ENCODE peak calls at places on chromosomes 13 and 19, in five cellular contexts. U, O, C, B and S are unnamed samples.
A peak's percentile ranks its signal among the peaks of the same experiment; 100 is the strongest.

GRCh38 chr19:48726573-48726972 is 7.0 kb upstream of the MAMSTR start:
- DNase-seq in U (no peak), O (no peak), C (no peak), B (no peak), S (no peak)

GRCh38 chr19:45059258-45059965 is 16.9 kb downstream of the ZNF296 start:
- DNase-seq in U (peak; percentile 87), O (peak; percentile 88), C (peak; percentile 87), B (peak; percentile 51), S (peak; percentile 53)

GRCh38 chr13:97058896-97059295 is 64.6 kb upstream of the OXGR1 start:
- DNase-seq in U (peak; percentile 23), O (no peak), C (no peak), B (no peak), S (no peak)

GRCh38 chr13:40121711-40122110 is 466.2 kb downstream of the COG6 start:
- DNase-seq in U (no peak), O (no peak), C (no peak), B (no peak), S (no peak)

GRCh38 chr13:105048685-105049084 is 1486.8 kb downstream of the EFNB2 start:
- DNase-seq in U (no peak), O (peak; percentile 51), C (no peak), B (no peak), S (no peak)

GRCh38 chr13:107329991-107330390 is 762.1 kb upstream of the ARGLU1 start:
- DNase-seq in U (no peak), O (no peak), C (peak; percentile 22), B (no peak), S (no peak)

GRCh38 chr19:38321646-38322323 is 2.1 kb downstream of the KCNK6 start:
- DNase-seq in U (no peak), O (no peak), C (peak; percentile 96), B (no peak), S (peak; percentile 80)

GRCh38 chr13:111275382-111275781 is 45.1 kb upstream of the TEX29 start:
- DNase-seq in U (no peak), O (no peak), C (no peak), B (no peak), S (no peak)

GRCh38 chr19:53057904-53058579 is 13.5 kb downstream of the ERVV-2 start:
- DNase-seq in U (peak; percentile 67), O (peak; percentile 50), C (peak; percentile 15), B (no peak), S (peak; percentile 46)

GRCh38 chr13:110559429-110559943 is 2.0 kb downstream of the RAB20 start:
- DNase-seq in U (peak; percentile 76), O (no peak), C (peak; percentile 49), B (no peak), S (peak; percentile 57)

GRCh38 chr13:113297370-113297871 is 382 bp downstream of the LAMP1 start:
- DNase-seq in U (peak; percentile 28), O (peak; percentile 51), C (no peak), B (no peak), S (no peak)

GRCh38 chr13:68234278-68234677 is 1004.1 kb upstream of the PCDH9 start:
- DNase-seq in U (no peak), O (no peak), C (no peak), B (no peak), S (no peak)

GRCh38 chr19:50512112-50512998 is 1.4 kb downstream of the ASPDH start:
- DNase-seq in U (no peak), O (no peak), C (no peak), B (no peak), S (no peak)

GRCh38 chr19:17394891-17395415 is 957 bp upstream of the CCDC194 start:
- DNase-seq in U (peak; percentile 74), O (peak; percentile 77), C (peak; percentile 84), B (peak; percentile 40), S (peak; percentile 68)

DNA sequence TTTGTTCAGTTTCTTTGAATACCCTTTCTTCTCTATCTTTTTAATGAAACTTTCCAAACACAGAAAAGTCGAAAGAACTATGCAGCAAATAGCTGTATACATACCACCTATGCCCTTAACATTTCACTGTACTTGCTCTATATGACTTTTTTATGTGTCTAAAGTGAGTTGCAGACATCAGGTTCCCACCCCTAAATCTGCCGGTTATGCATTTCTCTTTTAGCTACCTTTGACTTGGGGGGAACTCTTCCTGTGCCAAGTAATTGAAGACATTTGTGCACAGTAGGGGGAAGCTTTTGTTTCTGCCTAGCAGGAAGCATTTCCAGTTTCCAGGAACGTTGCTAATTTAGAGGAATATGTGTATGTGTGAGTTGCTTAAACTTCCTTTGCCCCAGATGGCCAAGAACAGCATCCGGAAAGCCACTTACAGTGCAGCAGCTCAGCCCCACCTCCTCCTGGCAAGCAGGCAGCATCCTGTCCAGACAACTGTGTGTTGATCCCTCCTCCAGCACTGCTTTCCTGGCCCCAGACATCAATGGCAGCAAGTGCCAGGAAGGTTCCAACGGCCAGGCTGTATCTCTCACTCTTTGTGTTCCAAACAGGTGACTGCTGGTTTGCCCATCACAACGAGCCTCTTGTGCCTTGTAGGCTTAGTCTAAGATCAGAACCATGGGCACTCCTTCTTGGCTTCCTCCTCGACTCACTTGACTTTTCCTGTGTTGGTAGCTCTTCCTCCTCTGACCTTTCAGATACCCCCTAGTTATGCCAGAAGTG is 14.7 kb upstream of the GRAMD1A start:
- DNase-seq in U (peak; percentile 71), O (no peak), C (peak; percentile 88), B (no peak), S (peak; percentile 65)
- TF ChIP-seq CTCF in U (no peak), O (no peak), C (peak; percentile 10), B (no peak), S (no peak)

GRCh38 chr19:1106841-1107654 is 3.3 kb downstream of the GPX4 start:
- DNase-seq in U (peak; percentile 72), O (no peak), C (peak; percentile 72), B (no peak), S (no peak)
- TF ChIP-seq CTCF in U (peak; percentile 16), O (peak; percentile 12), C (peak; percentile 12), B (no peak), S (no peak)

DNA sequence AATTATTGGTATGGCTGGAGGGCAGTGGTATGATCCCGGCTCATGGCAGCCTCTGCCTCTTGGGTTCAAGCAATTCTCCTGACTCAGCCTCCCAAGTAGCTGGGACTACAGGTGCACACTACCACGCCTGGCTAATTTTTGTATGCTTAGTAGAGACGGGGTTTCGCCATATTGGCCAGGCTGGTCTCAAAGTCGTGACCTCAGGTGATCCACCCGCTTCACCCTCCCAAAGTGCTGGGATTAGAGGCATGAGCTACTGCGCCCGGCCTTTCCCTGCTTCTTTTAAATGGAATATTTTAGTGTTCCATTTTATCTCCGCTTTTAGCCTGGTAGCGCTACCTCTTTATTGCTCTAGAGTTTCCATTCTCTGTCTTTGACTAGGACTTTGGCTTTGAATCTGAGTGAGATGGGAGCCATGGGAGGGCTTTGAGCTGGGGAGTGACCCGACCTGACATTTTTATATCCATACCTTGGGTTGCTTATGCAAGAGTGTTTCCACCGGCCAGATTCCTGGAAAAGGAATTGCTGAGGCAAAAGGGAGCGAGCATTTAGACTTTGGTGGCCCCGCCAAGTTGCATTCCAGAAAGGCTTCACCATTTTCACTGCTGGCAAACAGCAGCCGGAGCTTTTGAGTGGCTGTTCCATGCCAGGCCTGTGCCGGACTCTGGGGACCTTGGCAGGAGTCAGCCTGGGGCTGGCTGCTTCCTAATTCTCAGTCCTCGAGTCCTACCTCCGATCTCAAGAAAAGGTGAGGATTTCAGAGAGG is 22.9 kb downstream of the BICRA start:
- DNase-seq in U (no peak), O (no peak), C (peak; percentile 32), B (no peak), S (peak; percentile 40)
- TF ChIP-seq CTCF in U (no peak), O (no peak), C (no peak), B (no peak), S (no peak)

GRCh38 chr13:100987993-100988392 is 313.4 kb upstream of the TMTC4 start:
- DNase-seq in U (peak; percentile 42), O (no peak), C (no peak), B (no peak), S (no peak)
- TF ChIP-seq CTCF in U (peak; percentile 21), O (no peak), C (no peak), B (no peak), S (no peak)

DNA sequence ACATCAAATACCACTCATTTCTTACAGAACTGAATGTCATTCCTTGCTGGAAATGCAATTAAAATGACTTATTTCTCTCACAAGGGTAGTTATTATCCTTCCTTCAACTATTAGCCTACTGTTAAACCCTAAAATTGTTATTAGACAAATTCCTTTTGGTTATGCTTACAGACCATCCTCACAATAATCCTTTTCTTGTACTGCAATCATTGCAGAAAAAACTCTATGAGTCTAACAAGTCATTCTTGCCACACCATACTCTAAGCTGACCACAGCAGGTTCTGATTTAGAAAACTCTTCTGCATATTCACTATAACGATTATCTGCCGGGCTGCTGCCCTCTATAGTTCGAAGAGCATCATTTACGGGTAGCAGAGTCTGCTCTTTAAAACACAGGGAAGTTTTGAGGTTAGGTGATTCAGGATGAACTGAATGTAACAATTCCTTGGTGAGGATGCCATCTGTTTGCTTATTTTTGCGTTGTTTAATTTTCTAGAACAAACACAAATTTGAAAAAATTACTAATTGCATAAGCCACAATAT is 38.2 kb downstream of the MTMR6 start:
- DNase-seq in U (peak; percentile 77), O (no peak), C (peak; percentile 47), B (no peak), S (no peak)
- TF ChIP-seq CTCF in U (peak; percentile 47), O (no peak), C (peak; percentile 44), B (peak; percentile 32), S (no peak)

DNA sequence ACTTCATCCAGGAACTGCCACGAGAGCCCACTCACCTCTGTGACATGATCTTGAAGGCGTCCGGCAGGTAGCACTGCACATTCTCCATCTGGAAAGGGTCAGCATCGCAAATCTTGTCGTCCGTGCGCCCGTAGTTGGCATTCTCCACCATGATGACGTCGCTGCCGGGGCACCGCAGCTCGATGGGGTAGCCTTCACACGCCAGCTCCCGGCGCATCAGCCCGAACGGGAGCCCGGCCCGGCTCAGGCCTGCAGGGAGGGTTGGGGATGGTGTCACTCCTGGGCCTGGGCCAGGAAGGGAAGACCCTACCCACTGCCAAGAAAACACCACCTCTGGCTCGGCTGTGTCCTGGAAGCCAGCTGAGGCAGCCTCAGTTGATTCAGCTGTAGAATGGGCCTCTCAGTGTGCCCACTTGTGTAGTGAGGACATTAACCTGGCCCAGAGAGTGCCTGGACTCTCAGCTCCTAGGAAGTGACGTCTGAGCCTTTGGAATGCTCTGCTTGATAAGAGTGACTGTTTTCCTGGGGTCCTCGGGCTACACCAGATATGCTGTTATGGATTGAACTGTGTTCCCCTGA is 28.4 kb downstream of the ADGRL1 start:
- DNase-seq in U (no peak), O (no peak), C (peak; percentile 28), B (no peak), S (no peak)
- TF ChIP-seq CTCF in U (no peak), O (no peak), C (no peak), B (no peak), S (no peak)

DNA sequence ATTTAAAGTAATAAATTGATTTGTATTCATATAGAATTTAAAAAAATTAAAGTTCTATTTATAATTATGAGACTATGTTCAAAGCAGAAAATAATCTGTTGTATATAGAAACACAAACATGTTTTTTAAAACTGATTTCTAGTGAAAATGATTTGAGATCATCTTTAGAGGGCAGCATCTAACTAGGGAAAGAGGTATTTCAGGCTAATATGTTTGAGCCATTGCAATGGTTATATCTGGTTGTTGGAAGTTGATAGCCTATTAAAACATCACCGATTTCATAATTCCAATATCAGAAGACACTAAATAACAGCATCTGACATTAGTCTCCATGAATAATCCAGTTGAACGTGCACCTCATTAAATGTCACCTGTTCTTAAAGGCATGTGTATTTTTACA is 79.8 kb upstream of the SLITRK6 start:
- DNase-seq in U (no peak), O (no peak), C (no peak), B (no peak), S (no peak)
- TF ChIP-seq CTCF in U (no peak), O (no peak), C (no peak), B (no peak), S (no peak)